ENCODE peak calls at places on chromosomes 13 and 19, in four cellular contexts. H is psoas muscle, I is AG04450, C is uterus. B is an unnamed sample.

GRCh38 chr19:48102870-48103751 is 7.5 kb downstream of the PLA2G4C start:
- DNase-seq in H (no peak), I (no peak), C (no peak), B (peak; percentile 37)

GRCh38 chr13:107205318-107206112 is 637.6 kb upstream of the ARGLU1 start:
- DNase-seq in H (peak; percentile 25), I (peak; percentile 26), C (peak; percentile 40), B (peak; percentile 86)

GRCh38 chr13:31697290-31697689 is 42.0 kb upstream of the RXFP2 start:
- DNase-seq in H (no peak), I (no peak), C (no peak), B (no peak)

GRCh38 chr19:15116856-15117255 is 9.7 kb downstream of the SYDE1 start:
- DNase-seq in H (no peak), I (no peak), C (no peak), B (no peak)

GRCh38 chr19:45815501-45816216 is 551 bp upstream of the RSPH6A start:
- DNase-seq in H (no peak), I (no peak), C (no peak), B (no peak)

GRCh38 chr13:93996471-93996870 is 483.0 kb downstream of the DCT start:
- DNase-seq in H (no peak), I (no peak), C (no peak), B (no peak)

GRCh38 chr13:73984949-73985691 is 149.1 kb downstream of the KLF12 start:
- DNase-seq in H (no peak), I (no peak), C (no peak), B (no peak)

GRCh38 chr13:94079876-94080275 is 399.6 kb downstream of the DCT start:
- DNase-seq in H (no peak), I (no peak), C (no peak), B (no peak)

GRCh38 chr19:16367269-16367683 is 42.6 kb downstream of the KLF2 start:
- DNase-seq in H (no peak), I (no peak), C (no peak), B (no peak)

GRCh38 chr19:55674841-55675660 is at the start of gene EPN1:
- DNase-seq in H (peak; percentile 97), I (peak; percentile 91), C (peak; percentile 95), B (peak; percentile 92)

GRCh38 chr19:48194041-48194871 is 23.8 kb downstream of the ZSWIM9 start:
- DNase-seq in H (no peak), I (no peak), C (no peak), B (no peak)

GRCh38 chr19:56097306-56097705 is 23.8 kb downstream of the ZNF787 start:
- DNase-seq in H (no peak), I (no peak), C (no peak), B (no peak)

GRCh38 chr19:2246801-2247361 is 2.2 kb upstream of the AMH start:
- DNase-seq in H (peak; percentile 73), I (no peak), C (no peak), B (no peak)

GRCh38 chr19:19179548-19180441 is 9.7 kb upstream of the MEF2B start:
- DNase-seq in H (no peak), I (no peak), C (no peak), B (peak; percentile 83)

GRCh38 chr19:15276620-15277019 is 44.4 kb upstream of the EPHX3 start:
- DNase-seq in H (no peak), I (no peak), C (no peak), B (no peak)

GRCh38 chr19:29517412-29517811 is 8.4 kb upstream of the VSTM2B start:
- DNase-seq in H (no peak), I (no peak), C (no peak), B (no peak)

GRCh38 chr13:109154546-109154945 is 525.1 kb downstream of the MYO16 start:
- DNase-seq in H (no peak), I (no peak), C (no peak), B (peak; percentile 100)

GRCh38 chr13:29905845-29906244 is 55.4 kb upstream of the UBL3 start:
- DNase-seq in H (no peak), I (no peak), C (no peak), B (no peak)

DNA sequence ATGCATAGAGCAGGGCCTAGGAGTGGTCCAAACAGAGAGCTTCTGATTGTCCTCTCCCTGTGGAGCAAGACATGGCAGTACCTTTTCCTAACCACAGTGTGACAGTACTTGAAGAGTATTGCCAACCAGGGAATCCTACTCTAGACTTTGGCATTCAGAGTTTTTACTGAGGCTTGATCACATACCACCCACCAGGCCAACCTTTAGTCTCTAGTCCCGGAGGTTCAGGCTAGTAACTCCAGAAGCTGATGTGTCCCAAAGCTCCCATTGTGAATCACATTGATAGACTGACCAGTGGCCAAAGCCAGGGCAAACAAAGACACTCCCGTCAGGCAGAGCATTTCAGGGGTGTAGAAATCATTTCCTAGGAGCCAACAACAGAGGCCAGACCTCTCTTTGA is 18.4 kb downstream of the IFT88 start:
- DNase-seq in H (no peak), I (no peak), C (no peak), B (no peak)
- H3K4me3 ChIP-seq in H (no peak overlapping the region), I (no peak overlapping the region), C (no peak overlapping the region), B (no peak overlapping the region)

DNA sequence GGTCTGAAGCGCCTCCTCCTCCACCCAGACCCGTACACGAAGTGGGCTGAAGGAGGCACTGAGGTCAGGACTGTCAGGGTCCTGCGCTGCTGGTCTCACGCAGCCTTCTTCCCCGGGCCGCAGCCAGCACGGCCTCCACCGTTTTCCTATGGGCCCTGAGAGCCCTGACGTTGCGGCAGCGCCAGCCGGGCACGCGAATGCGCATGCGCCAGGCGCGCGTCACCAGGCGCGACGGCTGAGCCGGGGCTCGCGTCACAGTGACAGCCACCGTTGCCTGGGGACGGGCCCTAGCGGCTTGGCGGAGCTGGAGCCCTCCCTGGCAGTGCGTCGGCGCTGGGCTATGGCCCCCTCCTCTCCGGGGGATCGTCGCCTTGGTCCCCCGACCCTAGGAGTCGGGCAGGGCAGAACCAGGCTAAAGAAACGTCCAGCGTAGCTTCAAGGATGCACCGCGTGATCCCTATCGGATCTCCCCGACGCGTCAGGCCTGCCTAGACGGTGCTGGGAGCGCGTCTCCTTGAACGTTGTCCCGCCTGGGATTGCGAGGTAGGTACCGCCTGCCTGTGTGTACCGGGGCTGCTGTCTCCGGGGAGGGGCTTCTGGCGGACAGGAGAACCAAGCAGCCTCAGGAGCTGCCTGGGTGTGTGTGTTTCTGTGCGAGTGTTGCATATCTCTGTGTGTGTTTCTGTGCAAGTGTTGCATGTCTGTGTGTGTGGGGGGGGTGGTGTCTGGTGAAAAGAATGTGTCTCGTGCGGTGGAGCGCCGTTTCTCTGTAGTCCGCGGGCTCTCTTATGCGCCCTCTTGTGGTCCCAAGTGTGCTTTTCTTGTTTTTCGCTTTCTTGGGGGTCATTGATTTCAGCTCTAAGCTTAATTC is 43.2 kb downstream of the ZNF571 start:
- DNase-seq in H (no peak), I (peak; percentile 7), C (no peak), B (no peak)
- H3K9me3 ChIP-seq in H (peaks cover 96% of the 10 kb centered on the region), I (peaks cover 66% of the 10 kb centered on the region), C (no peaks in the 10 kb centered on the region), B (peaks cover 35% of the 10 kb centered on the region)

DNA sequence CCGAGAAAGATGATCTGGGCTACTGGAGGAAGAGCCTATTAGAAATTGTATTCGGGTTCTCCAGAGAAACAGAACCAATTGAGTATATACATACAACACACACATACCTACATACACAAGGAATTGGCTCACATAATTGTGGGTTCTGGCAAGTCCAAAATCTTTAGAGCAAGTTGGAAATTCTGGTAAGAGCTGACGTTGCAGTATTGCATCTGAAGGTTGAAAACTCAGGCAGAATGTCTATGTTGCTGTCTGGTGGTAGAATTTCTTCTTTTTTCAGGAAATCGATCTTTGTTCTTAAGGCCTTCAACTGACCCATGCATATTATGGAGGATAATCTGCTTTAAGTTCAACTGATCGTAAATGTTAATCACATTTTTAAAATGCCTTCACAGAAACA is 15.5 kb upstream of the OLFM4 start:
- DNase-seq in H (no peak), I (no peak), C (no peak), B (no peak)
- H3K4me3 ChIP-seq in H (no peak overlapping the region), I (no peak overlapping the region), C (no peak overlapping the region), B (no peak overlapping the region)

GRCh38 chr19:52110780-52111179 is 15.2 kb upstream of the ZNF841 start:
- DNase-seq in H (no peak), I (no peak), C (no peak), B (no peak)
- H3K9me3 ChIP-seq in H (peaks cover 85% of the 10 kb centered on the region), I (peaks cover 44% of the 10 kb centered on the region), C (no peaks in the 10 kb centered on the region), B (peaks cover 49% of the 10 kb centered on the region)

GRCh38 chr13:40272776-40273139 is 393.7 kb downstream of the FOXO1 start:
- DNase-seq in H (no peak), I (no peak), C (peak; percentile 46), B (no peak)

GRCh38 chr13:40271931-40272775 is 394.3 kb downstream of the FOXO1 start:
- DNase-seq in H (peak; percentile 76), I (no peak), C (peak; percentile 91), B (peak; percentile 57)

GRCh38 chr13:40273173-40274000 is 393.1 kb downstream of the FOXO1 start:
- DNase-seq in H (no peak), I (no peak), C (no peak), B (no peak)

GRCh38 chr13:40275155-40275554 is 391.3 kb downstream of the FOXO1 start:
- DNase-seq in H (no peak), I (no peak), C (no peak), B (no peak)

GRCh38 chr13:40275636-40276035 is 390.8 kb downstream of the FOXO1 start:
- DNase-seq in H (no peak), I (no peak), C (no peak), B (peak; percentile 49)
- H3K4me3 ChIP-seq in H (no peak overlapping the region), I (no peak overlapping the region), C (no peak overlapping the region), B (no peak overlapping the region)

GRCh38 chr19:12521996-12522395 is 29.3 kb downstream of the ZNF564 start:
- DNase-seq in H (no peak), I (no peak), C (no peak), B (no peak)
- H3K9me3 ChIP-seq in H (peaks cover 91% of the 10 kb centered on the region), I (peaks cover 73% of the 10 kb centered on the region), C (no peaks in the 10 kb centered on the region), B (peaks cover 56% of the 10 kb centered on the region)